ENCODE peak calls at places on chromosomes 16 and 17, in ten cellular contexts. H is EH; K is effector memory CD8-positive, alpha-beta T cell; X is aorta; Z is activated T-helper 2 cell treated with anti-CD3 and anti-CD28 coated beads, Interferon-gamma antibody, Interleukin-2, Interleukin-4, amounts not matched to agents 10 μg/mL and 5 μg/mL and 100 μg/mL, durations not matched to agents 14 hours and 24 hours and 36 hours; L is tibial artery; U is stimulated activated CD8-positive, alpha-beta memory T cell treated with anti-CD3 and anti-CD28 coated beads, Interleukin-15, amount 100 ng/mL, for 24 hours; T is NCI-H2107; N is NCI-H1436; O is lung. W is an unnamed sample.

GRCh38 chr16:21638573-21638975 is 13.8 kb downstream of the IGSF6 start:
- DNase-seq in O (no peak), U (no peak), T (no peak), N (no peak), Z (no peak), K (no peak), X (no peak), L (no peak), H (peak), W (no peak)

GRCh38 chr16:82653550-82654511 is 27.1 kb downstream of the CDH13 start:
- DNase-seq in T (no peak), H (peak), O (no peak), K (peak), L (no peak), Z (peak), X (no peak), U (no peak), N (no peak), W (peak)

GRCh38 chr16:65285128-65286120 is 163.6 kb upstream of the CDH11 start:
- DNase-seq in X (no peak), N (no peak), O (no peak), L (no peak), H (peak), T (no peak), K (no peak), U (no peak), Z (no peak), W (no peak)

GRCh38 chr16:75466760-75467159 is 2.3 kb upstream of the TMEM170A start:
- DNase-seq in H (no peak), Z (no peak), T (no peak), U (no peak), N (no peak), O (no peak), X (no peak), L (no peak), K (no peak), W (no peak)

GRCh38 chr17:82923366-82924113 is 83.7 kb upstream of the ZNF750 start:
- DNase-seq in H (no peak), N (no peak), L (no peak), T (peak), O (no peak), Z (no peak), K (no peak), X (peak), U (no peak), W (no peak)

GRCh38 chr16:89278441-89279240 is 61.1 kb downstream of the ZNF778 start:
- DNase-seq in X (no peak), Z (no peak), O (no peak), N (no peak), U (no peak), K (no peak), L (no peak), T (no peak), H (no peak), W (no peak)

GRCh38 chr16:8863594-8864424 is 5.0 kb downstream of the CARHSP1 start:
- DNase-seq in K (no peak), N (no peak), U (no peak), H (peak), Z (no peak), L (no peak), T (no peak), O (no peak), X (no peak), W (no peak)

GRCh38 chr17:46817901-46818209 is 637 bp downstream of the WNT3 start:
- DNase-seq in T (no peak), H (no peak), O (no peak), K (no peak), U (no peak), N (no peak), Z (no peak), X (no peak), L (no peak), W (no peak)

GRCh38 chr16:12971216-12971615 is 69.8 kb downstream of the SHISA9 start:
- DNase-seq in Z (no peak), T (peak), H (peak), U (no peak), L (no peak), K (no peak), N (peak), O (no peak), X (no peak), W (no peak)

GRCh38 chr17:77451894-77452852 is 311.4 kb downstream of the SEC14L1 start:
- DNase-seq in T (peak), K (no peak), N (no peak), X (peak), U (no peak), L (peak), H (peak), O (no peak), Z (no peak), W (no peak)

GRCh38 chr16:14186954-14187306 is 115.8 kb downstream of the MRTFB start:
- DNase-seq in N (no peak), Z (no peak), H (peak), T (no peak), O (no peak), U (no peak), X (no peak), L (no peak), K (no peak), W (no peak)

GRCh38 chr17:49231563-49231894 is 942 bp upstream of the PHOSPHO1 start:
- DNase-seq in L (no peak), U (no peak), N (no peak), O (no peak), X (no peak), Z (no peak), T (no peak), K (no peak), H (no peak), W (no peak)

GRCh38 chr17:38898812-38899348 is 26.5 kb upstream of the LASP1NB start:
- DNase-seq in K (peak), H (no peak), Z (peak), T (no peak), U (peak), L (no peak), N (no peak), X (no peak), O (peak), W (peak)

GRCh38 chr16:1320658-1321240 is 11.3 kb downstream of the UBE2I start:
- DNase-seq in H (no peak), T (no peak), L (no peak), K (no peak), Z (no peak), X (no peak), U (no peak), O (no peak), N (no peak), W (no peak)

GRCh38 chr17:41492771-41493170 is 3.1 kb upstream of the KRT36 start:
- DNase-seq in H (peak), U (no peak), O (no peak), Z (no peak), L (no peak), T (no peak), X (peak), N (peak), K (no peak), W (no peak)

GRCh38 chr17:82241183-82241925 is 12.5 kb downstream of the SLC16A3 start:
- DNase-seq in T (no peak), K (no peak), X (peak), H (peak), L (peak), U (no peak), O (peak), Z (no peak), N (no peak), W (no peak)

GRCh38 chr17:5049314-5049819 is 14.1 kb upstream of the SLC52A1 start:
- DNase-seq in H (no peak), O (no peak), X (no peak), L (no peak), K (peak), U (no peak), Z (peak), N (no peak), T (no peak), W (peak)

GRCh38 chr17:39659286-39660010 is 5.7 kb upstream of the TCAP start:
- DNase-seq in N (no peak), H (no peak), U (no peak), L (no peak), Z (no peak), X (no peak), T (no peak), K (no peak), O (no peak), W (no peak)

GRCh38 chr17:55275894-55276804 is 11.4 kb downstream of the HLF start:
- DNase-seq in T (no peak), H (no peak), O (no peak), N (no peak), U (no peak), K (no peak), X (no peak), L (no peak), Z (no peak), W (no peak)

GRCh38 chr17:9825751-9826150 is at the start of gene GLP2R:
- DNase-seq in O (no peak), H (no peak), N (no peak), Z (no peak), U (no peak), K (no peak), L (no peak), X (no peak), T (no peak), W (no peak)

GRCh38 chr16:80931985-80932720 is 74.5 kb downstream of the CMC2 start:
- DNase-seq in K (peak), U (no peak), L (peak), N (peak), X (peak), O (peak), H (peak), Z (no peak), T (no peak), W (no peak)

GRCh38 chr16:10989494-10989893 is 45.1 kb downstream of the CLEC16A start:
- DNase-seq in K (no peak), H (no peak), L (no peak), U (no peak), T (no peak), O (no peak), N (no peak), X (no peak), Z (no peak), W (no peak)

GRCh38 chr17:82320140-82320840 is 2.9 kb upstream of the CD7 start:
- DNase-seq in N (no peak), X (no peak), Z (no peak), K (no peak), T (no peak), O (no peak), U (no peak), L (no peak), H (no peak), W (no peak)

GRCh38 chr16:19555938-19556778 is 655 bp downstream of the VPS35L start:
- DNase-seq in K (no peak), L (no peak), N (no peak), X (no peak), T (no peak), Z (peak), U (no peak), O (no peak), H (peak), W (no peak)

GRCh38 chr17:4949321-4950074 is 1.2 kb upstream of the PFN1 start:
- DNase-seq in K (peak), N (peak), H (peak), U (peak), T (peak), O (peak), X (peak), Z (peak), L (peak), W (peak)

GRCh38 chr17:43816336-43817320 is 16.3 kb downstream of the MPP3 start:
- DNase-seq in U (no peak), N (no peak), K (no peak), H (no peak), Z (no peak), T (no peak), L (no peak), X (no peak), O (no peak), W (no peak)

GRCh38 chr16:1277945-1278282 is 22.0 kb downstream of the TPSD1 start:
- DNase-seq in L (no peak), N (no peak), K (no peak), U (no peak), O (no peak), Z (no peak), H (no peak), T (no peak), X (no peak), W (no peak)

GRCh38 chr17:44067547-44067945 is 1.1 kb upstream of the LSM12 start:
- DNase-seq in T (no peak), O (no peak), X (no peak), Z (no peak), U (no peak), H (no peak), K (no peak), N (no peak), L (no peak), W (no peak)

GRCh38 chr16:592518-593306 is 2.8 kb downstream of the RAB40C start:
- DNase-seq in H (no peak), T (peak), K (no peak), U (no peak), Z (no peak), L (no peak), N (peak), O (peak), X (peak), W (no peak)

GRCh38 chr17:80359422-80360110 is 55.4 kb upstream of the ENDOV start:
- DNase-seq in T (no peak), U (no peak), K (no peak), X (peak), Z (no peak), H (no peak), L (peak), N (no peak), O (no peak), W (no peak)